ENCODE peak calls at places on chromosomes 3 and 15, in five cellular contexts. One of them, this sample, is unnamed.

GRCh38 chr3:141294848-141295247 is 63.2 kb downstream of the PXYLP1 start:
- DNase-seq in ovary: no peak
- DNase-seq in sigmoid colon: no peak
- DNase-seq in A549: peak
- DNase-seq in upper lobe of left lung: no peak
- DNase-seq in this sample: no peak

GRCh38 chr15:42083916-42084315 is 10.4 kb downstream of the PLA2G4D start:
- DNase-seq in sigmoid colon: no peak
- DNase-seq in upper lobe of left lung: no peak
- DNase-seq in ovary: no peak
- DNase-seq in A549: no peak
- DNase-seq in this sample: no peak

GRCh38 chr3:190673157-190673556 is 159.3 kb downstream of the IL1RAP start:
- DNase-seq in sigmoid colon: no peak
- DNase-seq in A549: no peak
- DNase-seq in ovary: no peak
- DNase-seq in upper lobe of left lung: no peak
- DNase-seq in this sample: no peak

GRCh38 chr3:10226293-10226692 is 22.0 kb upstream of the TATDN2 start:
- DNase-seq in A549: no peak
- DNase-seq in sigmoid colon: no peak
- DNase-seq in upper lobe of left lung: no peak
- DNase-seq in ovary: no peak
- DNase-seq in this sample: no peak

GRCh38 chr3:38454884-38455638 is 1.4 kb downstream of the ACVR2B start:
- DNase-seq in upper lobe of left lung: peak
- DNase-seq in sigmoid colon: peak
- DNase-seq in ovary: peak
- DNase-seq in A549: peak
- DNase-seq in this sample: peak

GRCh38 chr3:159852821-159853505 is 135.7 kb upstream of the IL12A start:
- DNase-seq in upper lobe of left lung: peak
- DNase-seq in sigmoid colon: peak
- DNase-seq in A549: no peak
- DNase-seq in ovary: peak
- DNase-seq in this sample: no peak

GRCh38 chr3:37607604-37608003 is 254.1 kb upstream of the CTDSPL start:
- DNase-seq in sigmoid colon: no peak
- DNase-seq in A549: no peak
- DNase-seq in ovary: no peak
- DNase-seq in upper lobe of left lung: no peak
- DNase-seq in this sample: no peak

GRCh38 chr3:8488877-8489865 is 12.5 kb upstream of the LMCD1 start:
- DNase-seq in upper lobe of left lung: no peak
- DNase-seq in ovary: no peak
- DNase-seq in sigmoid colon: no peak
- DNase-seq in A549: no peak
- DNase-seq in this sample: no peak

GRCh38 chr3:101643861-101644613 is 32.9 kb downstream of the ZBTB11 start:
- DNase-seq in A549: peak
- DNase-seq in ovary: no peak
- DNase-seq in upper lobe of left lung: no peak
- DNase-seq in sigmoid colon: no peak
- DNase-seq in this sample: no peak

GRCh38 chr15:52159645-52160044 is 31.5 kb downstream of the GNB5 start:
- DNase-seq in A549: no peak
- DNase-seq in upper lobe of left lung: no peak
- DNase-seq in ovary: no peak
- DNase-seq in sigmoid colon: no peak
- DNase-seq in this sample: no peak

GRCh38 chr15:75864213-75865059 is 21.2 kb downstream of the UBE2Q2 start:
- DNase-seq in ovary: no peak
- DNase-seq in sigmoid colon: no peak
- DNase-seq in A549: no peak
- DNase-seq in upper lobe of left lung: no peak
- DNase-seq in this sample: no peak
- TF ChIP-seq EP300 in ovary: no peak
- TF ChIP-seq EP300 in sigmoid colon: no peak
- TF ChIP-seq EP300 in A549: no peak
- TF ChIP-seq EP300 in upper lobe of left lung: no peak
- TF ChIP-seq EP300 in this sample: no peak

GRCh38 chr15:61396235-61396927 is 167.3 kb upstream of the RORA start:
- DNase-seq in ovary: no peak
- DNase-seq in sigmoid colon: no peak
- DNase-seq in upper lobe of left lung: no peak
- DNase-seq in A549: no peak
- DNase-seq in this sample: no peak

GRCh38 chr15:61389334-61390028 is 160.4 kb upstream of the RORA start:
- DNase-seq in A549: no peak
- DNase-seq in ovary: no peak
- DNase-seq in sigmoid colon: no peak
- DNase-seq in upper lobe of left lung: no peak
- DNase-seq in this sample: no peak

GRCh38 chr15:61393949-61394348 is 164.8 kb upstream of the RORA start:
- DNase-seq in A549: no peak
- DNase-seq in upper lobe of left lung: no peak
- DNase-seq in ovary: no peak
- DNase-seq in sigmoid colon: no peak
- DNase-seq in this sample: no peak

GRCh38 chr15:61390138-61390537 is 161.0 kb upstream of the RORA start:
- DNase-seq in ovary: no peak
- DNase-seq in A549: no peak
- DNase-seq in upper lobe of left lung: no peak
- DNase-seq in sigmoid colon: no peak
- DNase-seq in this sample: no peak

GRCh38 chr15:61393524-61393923 is 164.4 kb upstream of the RORA start:
- DNase-seq in sigmoid colon: no peak
- DNase-seq in A549: no peak
- DNase-seq in upper lobe of left lung: no peak
- DNase-seq in ovary: no peak
- DNase-seq in this sample: no peak
- TF ChIP-seq EP300 in sigmoid colon: no peak
- TF ChIP-seq EP300 in A549: no peak
- TF ChIP-seq EP300 in upper lobe of left lung: no peak
- TF ChIP-seq EP300 in ovary: no peak
- TF ChIP-seq EP300 in this sample: no peak

DNA sequence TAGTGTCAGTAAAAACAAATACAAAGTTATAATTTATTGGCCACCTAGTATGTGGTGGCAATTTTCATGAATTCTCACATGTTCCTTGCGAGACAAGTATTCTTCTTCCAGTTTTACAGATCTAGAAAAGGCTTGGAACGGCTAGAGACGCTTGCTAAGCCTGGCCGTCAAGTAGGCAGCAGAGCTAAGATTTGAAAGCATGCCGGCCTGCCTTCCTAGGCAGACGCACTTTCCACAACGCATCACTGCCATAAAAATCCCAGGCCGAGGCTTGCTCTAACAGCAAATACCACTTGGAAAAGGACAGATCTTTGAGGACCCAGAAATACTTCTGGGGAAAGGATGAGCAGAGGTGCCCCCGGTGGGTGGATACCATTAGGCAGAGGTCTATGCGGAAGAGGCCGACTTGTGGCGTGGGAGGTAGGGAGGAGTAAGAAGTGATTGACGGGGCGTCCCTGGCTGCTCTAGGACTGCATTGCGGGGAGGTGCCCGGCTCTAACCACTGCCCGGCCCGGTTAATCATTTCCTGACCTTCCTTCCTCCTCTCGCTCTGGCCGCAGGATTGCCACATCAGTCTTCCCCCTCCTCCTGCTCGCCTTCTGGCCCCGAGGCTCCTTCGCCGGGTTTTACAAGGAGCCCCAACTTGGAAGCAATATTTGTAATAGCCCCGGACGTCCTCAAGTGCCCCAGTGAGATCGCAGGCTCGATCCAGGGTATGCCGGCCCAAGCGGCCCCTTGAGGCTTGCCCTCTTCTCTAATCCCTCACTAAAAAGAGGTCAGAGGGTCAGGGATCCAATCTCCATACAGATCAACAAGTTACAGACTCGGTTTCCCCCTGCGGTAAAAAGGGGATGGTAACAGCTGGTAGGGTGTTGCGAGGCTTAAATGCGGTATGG is 1.3 kb upstream of the USP3 start:
- DNase-seq in upper lobe of left lung: peak
- DNase-seq in ovary: peak
- DNase-seq in A549: peak
- DNase-seq in sigmoid colon: peak
- DNase-seq in this sample: peak
- TF ChIP-seq EP300 in upper lobe of left lung: peak
- TF ChIP-seq EP300 in ovary: no peak
- TF ChIP-seq EP300 in A549: peak
- TF ChIP-seq EP300 in sigmoid colon: no peak
- TF ChIP-seq EP300 in this sample: no peak

GRCh38 chr3:171378586-171378985 is 81.6 kb downstream of the TNIK start:
- DNase-seq in upper lobe of left lung: no peak
- DNase-seq in A549: no peak
- DNase-seq in ovary: no peak
- DNase-seq in sigmoid colon: no peak
- DNase-seq in this sample: no peak

GRCh38 chr3:171379281-171379680 is 80.9 kb downstream of the TNIK start:
- DNase-seq in sigmoid colon: no peak
- DNase-seq in upper lobe of left lung: no peak
- DNase-seq in A549: no peak
- DNase-seq in ovary: no peak
- DNase-seq in this sample: no peak

GRCh38 chr3:171377859-171378258 is 82.3 kb downstream of the TNIK start:
- DNase-seq in sigmoid colon: no peak
- DNase-seq in upper lobe of left lung: no peak
- DNase-seq in ovary: no peak
- DNase-seq in A549: no peak
- DNase-seq in this sample: no peak

GRCh38 chr3:171380711-171381435 is 79.3 kb downstream of the TNIK start:
- DNase-seq in ovary: no peak
- DNase-seq in A549: no peak
- DNase-seq in sigmoid colon: no peak
- DNase-seq in upper lobe of left lung: no peak
- DNase-seq in this sample: no peak

GRCh38 chr3:171380084-171380483 is 80.1 kb downstream of the TNIK start:
- DNase-seq in A549: no peak
- DNase-seq in upper lobe of left lung: no peak
- DNase-seq in sigmoid colon: no peak
- DNase-seq in ovary: no peak
- DNase-seq in this sample: no peak
- TF ChIP-seq EP300 in A549: no peak
- TF ChIP-seq EP300 in upper lobe of left lung: no peak
- TF ChIP-seq EP300 in sigmoid colon: no peak
- TF ChIP-seq EP300 in ovary: no peak
- TF ChIP-seq EP300 in this sample: no peak

DNA sequence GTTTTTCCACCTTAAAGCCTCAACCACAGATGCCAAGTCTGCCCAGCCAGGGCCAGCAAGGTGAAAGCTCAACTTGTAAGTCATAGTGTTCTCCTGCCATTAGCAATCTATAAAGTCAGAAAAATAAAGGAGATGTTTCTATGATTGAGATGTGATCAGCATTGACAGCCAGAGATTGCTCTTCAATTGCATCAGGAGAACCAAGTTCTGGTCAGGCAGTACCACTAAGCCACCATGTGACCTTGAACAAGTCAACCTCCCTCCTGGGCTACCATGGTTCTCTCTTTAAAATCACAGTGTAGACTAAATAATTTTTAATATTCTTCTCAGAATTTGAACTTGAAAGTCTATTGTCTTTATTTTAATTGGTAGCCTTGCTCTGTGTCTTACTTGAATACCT is 220.3 kb upstream of the HES1 start:
- DNase-seq in sigmoid colon: no peak
- DNase-seq in A549: no peak
- DNase-seq in upper lobe of left lung: no peak
- DNase-seq in ovary: no peak
- DNase-seq in this sample: no peak
- TF ChIP-seq EP300 in sigmoid colon: no peak
- TF ChIP-seq EP300 in A549: no peak
- TF ChIP-seq EP300 in upper lobe of left lung: no peak
- TF ChIP-seq EP300 in ovary: no peak
- TF ChIP-seq EP300 in this sample: no peak

DNA sequence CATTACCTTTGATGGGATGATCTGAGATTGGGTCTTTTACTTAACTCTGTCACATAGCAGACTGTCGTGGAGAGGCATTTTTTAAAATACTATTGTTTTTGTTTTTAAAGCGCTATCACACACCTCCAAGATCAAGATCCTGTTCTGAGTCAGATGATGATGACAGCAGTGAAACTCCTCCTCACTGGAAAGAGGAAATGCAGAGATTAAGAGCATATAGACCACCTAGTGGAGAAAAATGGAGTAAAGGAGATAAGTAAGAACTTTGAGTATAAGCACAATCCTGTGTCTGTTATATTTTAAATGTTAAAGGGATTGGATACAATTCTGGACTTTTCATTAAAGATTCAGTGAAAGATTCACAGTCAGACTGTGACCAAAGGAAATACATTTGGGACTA is 18.4 kb upstream of the ZBTB47 start:
- DNase-seq in ovary: no peak
- DNase-seq in sigmoid colon: no peak
- DNase-seq in upper lobe of left lung: no peak
- DNase-seq in A549: peak
- DNase-seq in this sample: no peak
- TF ChIP-seq EP300 in ovary: no peak
- TF ChIP-seq EP300 in sigmoid colon: no peak
- TF ChIP-seq EP300 in upper lobe of left lung: no peak
- TF ChIP-seq EP300 in A549: no peak
- TF ChIP-seq EP300 in this sample: no peak